ENCODE peak calls at places on chromosome 21, in nine cellular contexts. One of them, this sample, is unnamed.

GRCh38 chr21:41369105-41369914 is 7.5 kb downstream of the MX2 start:
- DNase-seq in ovary: peak
- DNase-seq in fibroblast of pulmonary artery: no peak
- DNase-seq in AG09309: no peak
- DNase-seq in brain microvascular endothelial cell: no peak
- DNase-seq in AG04449: no peak
- DNase-seq in tibial artery: peak
- DNase-seq in lung: no peak
- DNase-seq in Panc1: no peak
- DNase-seq in this sample: no peak

GRCh38 chr21:25916226-25916625 is 181.5 kb downstream of the GABPA start:
- DNase-seq in ovary: no peak
- DNase-seq in fibroblast of pulmonary artery: no peak
- DNase-seq in AG09309: no peak
- DNase-seq in brain microvascular endothelial cell: no peak
- DNase-seq in AG04449: no peak
- DNase-seq in tibial artery: no peak
- DNase-seq in lung: no peak
- DNase-seq in Panc1: no peak
- DNase-seq in this sample: no peak

GRCh38 chr21:15841856-15842564 is 112.2 kb downstream of the USP25 start:
- DNase-seq in ovary: no peak
- DNase-seq in fibroblast of pulmonary artery: peak
- DNase-seq in AG09309: peak
- DNase-seq in brain microvascular endothelial cell: peak
- DNase-seq in AG04449: peak
- DNase-seq in tibial artery: no peak
- DNase-seq in lung: no peak
- DNase-seq in Panc1: no peak
- DNase-seq in this sample: no peak

GRCh38 chr21:18370292-18370691 is 33.3 kb downstream of the TMPRSS15 start:
- DNase-seq in ovary: no peak
- DNase-seq in fibroblast of pulmonary artery: no peak
- DNase-seq in AG09309: no peak
- DNase-seq in brain microvascular endothelial cell: no peak
- DNase-seq in AG04449: no peak
- DNase-seq in tibial artery: no peak
- DNase-seq in lung: no peak
- DNase-seq in Panc1: no peak
- DNase-seq in this sample: no peak

GRCh38 chr21:26842976-26843911 is 2.0 kb downstream of the ADAMTS1 start:
- DNase-seq in ovary: peak
- DNase-seq in fibroblast of pulmonary artery: peak
- DNase-seq in AG09309: peak
- DNase-seq in brain microvascular endothelial cell: peak
- DNase-seq in AG04449: peak
- DNase-seq in tibial artery: peak
- DNase-seq in lung: peak
- DNase-seq in Panc1: peak
- DNase-seq in this sample: peak

GRCh38 chr21:17765207-17765606 is 53.9 kb downstream of the C21orf91 start:
- DNase-seq in ovary: no peak
- DNase-seq in fibroblast of pulmonary artery: no peak
- DNase-seq in AG09309: no peak
- DNase-seq in brain microvascular endothelial cell: no peak
- DNase-seq in AG04449: no peak
- DNase-seq in tibial artery: no peak
- DNase-seq in lung: no peak
- DNase-seq in Panc1: no peak
- DNase-seq in this sample: no peak

GRCh38 chr21:29610960-29611359 is 312.2 kb downstream of the BACH1 start:
- DNase-seq in ovary: no peak
- DNase-seq in fibroblast of pulmonary artery: peak
- DNase-seq in AG09309: no peak
- DNase-seq in brain microvascular endothelial cell: peak
- DNase-seq in AG04449: no peak
- DNase-seq in tibial artery: no peak
- DNase-seq in lung: no peak
- DNase-seq in Panc1: no peak
- DNase-seq in this sample: no peak

GRCh38 chr21:16563795-16564194 is 834.0 kb downstream of the USP25 start:
- DNase-seq in ovary: peak
- DNase-seq in fibroblast of pulmonary artery: peak
- DNase-seq in AG09309: no peak
- DNase-seq in brain microvascular endothelial cell: no peak
- DNase-seq in AG04449: no peak
- DNase-seq in tibial artery: no peak
- DNase-seq in lung: no peak
- DNase-seq in Panc1: no peak
- DNase-seq in this sample: no peak

GRCh38 chr21:14989359-14989758 is 75.4 kb downstream of the NRIP1 start:
- DNase-seq in ovary: no peak
- DNase-seq in fibroblast of pulmonary artery: peak
- DNase-seq in AG09309: no peak
- DNase-seq in brain microvascular endothelial cell: no peak
- DNase-seq in AG04449: no peak
- DNase-seq in tibial artery: no peak
- DNase-seq in lung: no peak
- DNase-seq in Panc1: no peak
- DNase-seq in this sample: no peak

GRCh38 chr21:34623519-34623918 is 8.6 kb upstream of the RCAN1 start:
- DNase-seq in ovary: no peak
- DNase-seq in fibroblast of pulmonary artery: no peak
- DNase-seq in AG09309: no peak
- DNase-seq in brain microvascular endothelial cell: no peak
- DNase-seq in AG04449: no peak
- DNase-seq in tibial artery: no peak
- DNase-seq in lung: no peak
- DNase-seq in Panc1: no peak
- DNase-seq in this sample: no peak

GRCh38 chr21:46295996-46296752 is 10.0 kb downstream of the YBEY start:
- DNase-seq in ovary: peak
- DNase-seq in fibroblast of pulmonary artery: peak
- DNase-seq in AG09309: peak
- DNase-seq in brain microvascular endothelial cell: peak
- DNase-seq in AG04449: no peak
- DNase-seq in tibial artery: peak
- DNase-seq in lung: no peak
- DNase-seq in Panc1: no peak
- DNase-seq in this sample: peak

GRCh38 chr21:33268392-33268735 is 2.2 kb downstream of the IL10RB start:
- DNase-seq in ovary: no peak
- DNase-seq in fibroblast of pulmonary artery: no peak
- DNase-seq in AG09309: no peak
- DNase-seq in brain microvascular endothelial cell: no peak
- DNase-seq in AG04449: no peak
- DNase-seq in tibial artery: no peak
- DNase-seq in lung: no peak
- DNase-seq in Panc1: no peak
- DNase-seq in this sample: no peak

GRCh38 chr21:42527489-42528158 is 14.0 kb downstream of the SLC37A1 start:
- DNase-seq in ovary: no peak
- DNase-seq in fibroblast of pulmonary artery: no peak
- DNase-seq in AG09309: no peak
- DNase-seq in brain microvascular endothelial cell: no peak
- DNase-seq in AG04449: no peak
- DNase-seq in tibial artery: no peak
- DNase-seq in lung: no peak
- DNase-seq in Panc1: no peak
- DNase-seq in this sample: no peak

GRCh38 chr21:42526379-42526727 is 12.7 kb downstream of the SLC37A1 start:
- DNase-seq in ovary: no peak
- DNase-seq in fibroblast of pulmonary artery: no peak
- DNase-seq in AG09309: no peak
- DNase-seq in brain microvascular endothelial cell: no peak
- DNase-seq in AG04449: no peak
- DNase-seq in tibial artery: peak
- DNase-seq in lung: no peak
- DNase-seq in Panc1: no peak
- DNase-seq in this sample: no peak

GRCh38 chr21:42525228-42525604 is 11.6 kb downstream of the SLC37A1 start:
- DNase-seq in ovary: peak
- DNase-seq in fibroblast of pulmonary artery: peak
- DNase-seq in AG09309: no peak
- DNase-seq in brain microvascular endothelial cell: peak
- DNase-seq in AG04449: no peak
- DNase-seq in tibial artery: peak
- DNase-seq in lung: no peak
- DNase-seq in Panc1: no peak
- DNase-seq in this sample: no peak

GRCh38 chr21:42525676-42526378 is 12.2 kb downstream of the SLC37A1 start:
- DNase-seq in ovary: no peak
- DNase-seq in fibroblast of pulmonary artery: no peak
- DNase-seq in AG09309: no peak
- DNase-seq in brain microvascular endothelial cell: no peak
- DNase-seq in AG04449: no peak
- DNase-seq in tibial artery: no peak
- DNase-seq in lung: no peak
- DNase-seq in Panc1: no peak
- DNase-seq in this sample: no peak

GRCh38 chr21:42527127-42527488 is 13.5 kb downstream of the SLC37A1 start:
- DNase-seq in ovary: no peak
- DNase-seq in fibroblast of pulmonary artery: no peak
- DNase-seq in AG09309: no peak
- DNase-seq in brain microvascular endothelial cell: no peak
- DNase-seq in AG04449: no peak
- DNase-seq in tibial artery: peak
- DNase-seq in lung: no peak
- DNase-seq in Panc1: no peak
- DNase-seq in this sample: no peak
- H3K4me3 ChIP-seq in ovary: no peak
- H3K4me3 ChIP-seq in fibroblast of pulmonary artery: no peak
- H3K4me3 ChIP-seq in AG09309: no peak
- H3K4me3 ChIP-seq in brain microvascular endothelial cell: no peak
- H3K4me3 ChIP-seq in AG04449: no peak
- H3K4me3 ChIP-seq in tibial artery: no peak
- H3K4me3 ChIP-seq in lung: no peak
- H3K4me3 ChIP-seq in Panc1: no peak
- H3K4me3 ChIP-seq in this sample: no peak

GRCh38 chr21:45130324-45130774 is 56.0 kb downstream of the ADARB1 start:
- DNase-seq in ovary: peak
- DNase-seq in fibroblast of pulmonary artery: peak
- DNase-seq in AG09309: no peak
- DNase-seq in brain microvascular endothelial cell: peak
- DNase-seq in AG04449: no peak
- DNase-seq in tibial artery: peak
- DNase-seq in lung: no peak
- DNase-seq in Panc1: no peak
- DNase-seq in this sample: no peak

GRCh38 chr21:45129231-45129923 is 55.0 kb downstream of the ADARB1 start:
- DNase-seq in ovary: peak
- DNase-seq in fibroblast of pulmonary artery: no peak
- DNase-seq in AG09309: no peak
- DNase-seq in brain microvascular endothelial cell: no peak
- DNase-seq in AG04449: no peak
- DNase-seq in tibial artery: peak
- DNase-seq in lung: no peak
- DNase-seq in Panc1: no peak
- DNase-seq in this sample: no peak

GRCh38 chr21:45132841-45133573 is 58.6 kb downstream of the ADARB1 start:
- DNase-seq in ovary: no peak
- DNase-seq in fibroblast of pulmonary artery: no peak
- DNase-seq in AG09309: no peak
- DNase-seq in brain microvascular endothelial cell: no peak
- DNase-seq in AG04449: no peak
- DNase-seq in tibial artery: peak
- DNase-seq in lung: no peak
- DNase-seq in Panc1: no peak
- DNase-seq in this sample: no peak

GRCh38 chr21:45128613-45129226 is 54.3 kb downstream of the ADARB1 start:
- DNase-seq in ovary: peak
- DNase-seq in fibroblast of pulmonary artery: peak
- DNase-seq in AG09309: no peak
- DNase-seq in brain microvascular endothelial cell: peak
- DNase-seq in AG04449: no peak
- DNase-seq in tibial artery: peak
- DNase-seq in lung: peak
- DNase-seq in Panc1: no peak
- DNase-seq in this sample: no peak

DNA sequence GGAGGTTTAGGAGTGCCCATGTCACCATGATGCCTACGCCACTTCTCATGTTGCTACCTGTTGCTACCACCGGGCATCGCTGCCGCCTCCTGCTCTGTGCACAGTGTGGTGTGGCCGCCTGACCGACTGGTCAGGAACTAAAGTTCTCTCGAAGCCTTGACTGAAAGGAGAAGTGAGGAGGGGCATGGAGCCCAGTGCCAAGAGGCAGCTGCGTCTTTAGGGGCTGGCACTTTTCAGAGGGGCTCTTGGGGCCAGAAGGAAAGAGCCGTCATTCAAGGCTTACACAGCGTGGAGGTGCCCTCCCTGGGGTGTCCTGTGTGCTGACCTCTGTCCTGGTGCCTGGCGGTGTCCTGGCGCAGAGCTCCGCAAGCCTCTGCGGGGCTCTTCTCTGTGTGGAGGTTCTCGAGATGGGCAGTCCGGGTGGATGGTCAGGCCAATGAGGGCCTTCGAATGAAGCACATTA is 57.2 kb downstream of the ADARB1 start:
- DNase-seq in ovary: no peak
- DNase-seq in fibroblast of pulmonary artery: no peak
- DNase-seq in AG09309: no peak
- DNase-seq in brain microvascular endothelial cell: no peak
- DNase-seq in AG04449: no peak
- DNase-seq in tibial artery: peak
- DNase-seq in lung: no peak
- DNase-seq in Panc1: no peak
- DNase-seq in this sample: no peak
- TF ChIP-seq CTCF in ovary: no peak
- TF ChIP-seq CTCF in fibroblast of pulmonary artery: no peak
- TF ChIP-seq CTCF in AG09309: no peak
- TF ChIP-seq CTCF in brain microvascular endothelial cell: no peak
- TF ChIP-seq CTCF in AG04449: no peak
- TF ChIP-seq CTCF in tibial artery: no peak
- TF ChIP-seq CTCF in lung: no peak
- TF ChIP-seq CTCF in Panc1: no peak
- TF ChIP-seq CTCF in this sample: no peak

GRCh38 chr21:44531606-44532128 is 8.3 kb downstream of the KRTAP10-1 start:
- DNase-seq in ovary: peak
- DNase-seq in fibroblast of pulmonary artery: no peak
- DNase-seq in AG09309: no peak
- DNase-seq in brain microvascular endothelial cell: no peak
- DNase-seq in AG04449: no peak
- DNase-seq in tibial artery: no peak
- DNase-seq in lung: no peak
- DNase-seq in Panc1: no peak
- DNase-seq in this sample: no peak
- H3K4me3 ChIP-seq in ovary: no peak
- H3K4me3 ChIP-seq in fibroblast of pulmonary artery: no peak
- H3K4me3 ChIP-seq in AG09309: no peak
- H3K4me3 ChIP-seq in brain microvascular endothelial cell: no peak
- H3K4me3 ChIP-seq in AG04449: no peak
- H3K4me3 ChIP-seq in tibial artery: no peak
- H3K4me3 ChIP-seq in lung: no peak
- H3K4me3 ChIP-seq in Panc1: no peak
- H3K4me3 ChIP-seq in this sample: no peak

DNA sequence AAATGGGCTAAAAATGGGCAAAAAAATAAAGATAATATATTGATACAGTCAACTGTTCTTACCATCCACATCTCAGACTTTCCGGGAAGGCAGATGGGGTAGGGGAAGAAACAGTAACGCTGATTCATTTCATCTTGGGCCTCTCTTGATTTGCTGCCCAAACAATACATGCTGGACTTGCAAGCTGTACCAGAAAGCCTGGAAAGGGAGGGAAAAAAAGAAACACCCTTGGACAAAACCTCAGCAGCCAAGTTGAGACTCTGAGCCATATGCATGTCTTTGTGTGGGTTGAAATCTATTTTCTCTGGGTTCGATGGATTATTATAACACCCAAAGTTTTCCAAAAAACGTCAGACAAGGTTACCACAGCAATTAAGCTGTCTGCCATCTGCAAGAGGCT is 71.3 kb downstream of the PSMG1 start:
- DNase-seq in ovary: no peak
- DNase-seq in fibroblast of pulmonary artery: peak
- DNase-seq in AG09309: no peak
- DNase-seq in brain microvascular endothelial cell: no peak
- DNase-seq in AG04449: no peak
- DNase-seq in tibial artery: no peak
- DNase-seq in lung: no peak
- DNase-seq in Panc1: no peak
- DNase-seq in this sample: no peak
- TF ChIP-seq CTCF in ovary: no peak
- TF ChIP-seq CTCF in fibroblast of pulmonary artery: no peak
- TF ChIP-seq CTCF in AG09309: no peak
- TF ChIP-seq CTCF in brain microvascular endothelial cell: no peak
- TF ChIP-seq CTCF in AG04449: no peak
- TF ChIP-seq CTCF in tibial artery: no peak
- TF ChIP-seq CTCF in lung: no peak
- TF ChIP-seq CTCF in Panc1: no peak
- TF ChIP-seq CTCF in this sample: no peak